ENCODE peak calls at places on chromosomes 13 and 19, in ten cellular contexts. One of them, this sample, is unnamed.
A peak's percentile ranks its signal among the peaks of the same experiment; 100 is the strongest.

GRCh38 chr13:48400820-48401219 is 12.1 kb downstream of the LPAR6 start:
- DNase-seq in prostate gland: peak; percentile 27
- DNase-seq in tibial nerve: no peak
- DNase-seq in HCT116: no peak
- DNase-seq in AG04450: no peak
- DNase-seq in BE2C: no peak
- DNase-seq in transverse colon: no peak
- DNase-seq in kidney epithelial cell: no peak
- DNase-seq in cardiac muscle cell: no peak
- DNase-seq in NT2/D1: no peak
- DNase-seq in this sample: no peak

GRCh38 chr19:39202998-39203355 is 1.1 kb downstream of the SYCN start:
- DNase-seq in prostate gland: no peak
- DNase-seq in tibial nerve: no peak
- DNase-seq in HCT116: no peak
- DNase-seq in AG04450: no peak
- DNase-seq in BE2C: no peak
- DNase-seq in transverse colon: no peak
- DNase-seq in kidney epithelial cell: no peak
- DNase-seq in cardiac muscle cell: no peak
- DNase-seq in NT2/D1: no peak
- DNase-seq in this sample: no peak

GRCh38 chr19:33231511-33231910 is 5.9 kb upstream of the SLC7A10 start:
- DNase-seq in prostate gland: no peak
- DNase-seq in tibial nerve: no peak
- DNase-seq in HCT116: no peak
- DNase-seq in AG04450: peak; percentile 4
- DNase-seq in BE2C: no peak
- DNase-seq in transverse colon: no peak
- DNase-seq in kidney epithelial cell: no peak
- DNase-seq in cardiac muscle cell: no peak
- DNase-seq in NT2/D1: no peak
- DNase-seq in this sample: no peak

GRCh38 chr13:110774051-110774450 is 60.6 kb downstream of the ING1 start:
- DNase-seq in prostate gland: no peak
- DNase-seq in tibial nerve: no peak
- DNase-seq in HCT116: no peak
- DNase-seq in AG04450: no peak
- DNase-seq in BE2C: no peak
- DNase-seq in transverse colon: no peak
- DNase-seq in kidney epithelial cell: no peak
- DNase-seq in cardiac muscle cell: no peak
- DNase-seq in NT2/D1: no peak
- DNase-seq in this sample: no peak

GRCh38 chr13:77696006-77696862 is 1.3 kb upstream of the SLAIN1 start:
- DNase-seq in prostate gland: no peak
- DNase-seq in tibial nerve: no peak
- DNase-seq in HCT116: no peak
- DNase-seq in AG04450: no peak
- DNase-seq in BE2C: no peak
- DNase-seq in transverse colon: no peak
- DNase-seq in kidney epithelial cell: no peak
- DNase-seq in cardiac muscle cell: peak; percentile 15
- DNase-seq in NT2/D1: no peak
- DNase-seq in this sample: no peak

GRCh38 chr13:107835339-107836018 is 379.9 kb downstream of the LIG4 start:
- DNase-seq in prostate gland: no peak
- DNase-seq in tibial nerve: no peak
- DNase-seq in HCT116: no peak
- DNase-seq in AG04450: peak; percentile 63
- DNase-seq in BE2C: no peak
- DNase-seq in transverse colon: no peak
- DNase-seq in kidney epithelial cell: peak; percentile 85
- DNase-seq in cardiac muscle cell: no peak
- DNase-seq in NT2/D1: no peak
- DNase-seq in this sample: no peak

GRCh38 chr13:71866173-71867091 is 572 bp downstream of the DACH1 start:
- DNase-seq in prostate gland: peak; percentile 27
- DNase-seq in tibial nerve: no peak
- DNase-seq in HCT116: no peak
- DNase-seq in AG04450: no peak
- DNase-seq in BE2C: peak; percentile 60
- DNase-seq in transverse colon: peak; percentile 24
- DNase-seq in kidney epithelial cell: no peak
- DNase-seq in cardiac muscle cell: peak; percentile 72
- DNase-seq in NT2/D1: no peak
- DNase-seq in this sample: no peak

GRCh38 chr13:32031025-32031814 is at the start of gene FRY:
- DNase-seq in prostate gland: peak; percentile 56
- DNase-seq in tibial nerve: peak; percentile 27
- DNase-seq in HCT116: peak; percentile 15
- DNase-seq in AG04450: no peak
- DNase-seq in BE2C: peak; percentile 80
- DNase-seq in transverse colon: peak; percentile 56
- DNase-seq in kidney epithelial cell: no peak
- DNase-seq in cardiac muscle cell: peak; percentile 78
- DNase-seq in NT2/D1: peak; percentile 63
- DNase-seq in this sample: peak; percentile 69

GRCh38 chr19:46745521-46746280 is at the start of gene FKRP:
- DNase-seq in prostate gland: no peak
- DNase-seq in tibial nerve: no peak
- DNase-seq in HCT116: no peak
- DNase-seq in AG04450: no peak
- DNase-seq in BE2C: no peak
- DNase-seq in transverse colon: no peak
- DNase-seq in kidney epithelial cell: no peak
- DNase-seq in cardiac muscle cell: peak; percentile 63
- DNase-seq in NT2/D1: no peak
- DNase-seq in this sample: no peak

GRCh38 chr19:46745030-46745429 is 827 bp upstream of the FKRP start:
- DNase-seq in prostate gland: no peak
- DNase-seq in tibial nerve: no peak
- DNase-seq in HCT116: no peak
- DNase-seq in AG04450: no peak
- DNase-seq in BE2C: no peak
- DNase-seq in transverse colon: no peak
- DNase-seq in kidney epithelial cell: no peak
- DNase-seq in cardiac muscle cell: no peak
- DNase-seq in NT2/D1: no peak
- DNase-seq in this sample: no peak

GRCh38 chr19:46746281-46746965 is at the start of gene STRN4:
- DNase-seq in prostate gland: no peak
- DNase-seq in tibial nerve: no peak
- DNase-seq in HCT116: no peak
- DNase-seq in AG04450: no peak
- DNase-seq in BE2C: peak; percentile 71
- DNase-seq in transverse colon: peak; percentile 57
- DNase-seq in kidney epithelial cell: no peak
- DNase-seq in cardiac muscle cell: peak; percentile 75
- DNase-seq in NT2/D1: no peak
- DNase-seq in this sample: no peak

GRCh38 chr19:46741447-46741846 is 4.4 kb upstream of the FKRP start:
- DNase-seq in prostate gland: no peak
- DNase-seq in tibial nerve: no peak
- DNase-seq in HCT116: no peak
- DNase-seq in AG04450: no peak
- DNase-seq in BE2C: no peak
- DNase-seq in transverse colon: no peak
- DNase-seq in kidney epithelial cell: no peak
- DNase-seq in cardiac muscle cell: no peak
- DNase-seq in NT2/D1: no peak
- DNase-seq in this sample: no peak

DNA sequence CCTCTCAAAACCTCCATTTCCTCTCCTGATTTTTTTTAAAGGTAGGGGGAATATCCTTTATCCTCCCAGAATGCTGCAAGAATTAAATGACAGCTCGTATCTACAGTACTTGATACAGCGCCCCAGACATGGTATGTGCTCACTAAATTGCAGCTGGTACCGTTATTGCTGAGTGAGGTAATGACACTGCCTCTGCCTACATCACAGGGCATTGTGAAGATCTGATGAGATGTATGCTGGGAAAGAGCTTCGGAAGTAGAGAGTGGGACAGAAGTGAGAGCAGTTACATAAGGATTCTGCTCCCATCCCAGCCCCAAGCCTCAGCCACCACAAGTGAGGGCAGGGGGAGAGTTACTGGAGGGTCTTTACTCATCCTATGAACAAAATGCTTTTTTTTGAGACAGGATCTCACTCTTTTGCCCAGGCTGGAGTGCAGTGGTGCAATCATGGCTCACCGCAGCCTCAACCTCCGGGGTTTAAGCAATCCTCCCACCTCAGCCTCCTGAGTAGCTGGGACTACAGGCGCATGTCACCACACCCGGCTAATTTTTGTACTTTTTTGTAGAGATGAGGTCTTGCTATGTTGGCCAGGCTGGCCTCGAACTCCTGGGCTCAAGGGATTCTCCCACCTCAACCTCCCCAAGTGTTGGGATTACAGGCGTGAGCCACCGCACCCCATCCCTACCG is 1.7 kb upstream of the FKRP start:
- DNase-seq in prostate gland: no peak
- DNase-seq in tibial nerve: no peak
- DNase-seq in HCT116: no peak
- DNase-seq in AG04450: no peak
- DNase-seq in BE2C: no peak
- DNase-seq in transverse colon: no peak
- DNase-seq in kidney epithelial cell: no peak
- DNase-seq in cardiac muscle cell: no peak
- DNase-seq in NT2/D1: no peak
- DNase-seq in this sample: no peak
- H3K4me3 ChIP-seq in prostate gland: no peak overlapping the region
- H3K4me3 ChIP-seq in tibial nerve: peak overlapping the region; percentile 95
- H3K4me3 ChIP-seq in HCT116: peak overlapping the region; percentile 99
- H3K4me3 ChIP-seq in AG04450: peak overlapping the region; percentile 89
- H3K4me3 ChIP-seq in BE2C: peak overlapping the region; percentile 96
- H3K4me3 ChIP-seq in transverse colon: no peak overlapping the region
- H3K4me3 ChIP-seq in kidney epithelial cell: no peak overlapping the region
- H3K4me3 ChIP-seq in cardiac muscle cell: no peak overlapping the region
- H3K4me3 ChIP-seq in NT2/D1: peak overlapping the region; percentile 9
- H3K4me3 ChIP-seq in this sample: no peak overlapping the region

GRCh38 chr13:99311137-99311536 is 3.9 kb upstream of the GPR183 start:
- DNase-seq in prostate gland: no peak
- DNase-seq in tibial nerve: no peak
- DNase-seq in HCT116: no peak
- DNase-seq in AG04450: no peak
- DNase-seq in BE2C: no peak
- DNase-seq in transverse colon: no peak
- DNase-seq in kidney epithelial cell: no peak
- DNase-seq in cardiac muscle cell: no peak
- DNase-seq in NT2/D1: no peak
- DNase-seq in this sample: no peak

GRCh38 chr13:99307648-99308339 is 595 bp upstream of the GPR183 start:
- DNase-seq in prostate gland: no peak
- DNase-seq in tibial nerve: no peak
- DNase-seq in HCT116: no peak
- DNase-seq in AG04450: no peak
- DNase-seq in BE2C: no peak
- DNase-seq in transverse colon: peak; percentile 41
- DNase-seq in kidney epithelial cell: peak; percentile 74
- DNase-seq in cardiac muscle cell: peak; percentile 82
- DNase-seq in NT2/D1: peak; percentile 30
- DNase-seq in this sample: no peak

GRCh38 chr13:99307247-99307646 is at the start of gene GPR183:
- DNase-seq in prostate gland: no peak
- DNase-seq in tibial nerve: no peak
- DNase-seq in HCT116: no peak
- DNase-seq in AG04450: no peak
- DNase-seq in BE2C: no peak
- DNase-seq in transverse colon: no peak
- DNase-seq in kidney epithelial cell: no peak
- DNase-seq in cardiac muscle cell: peak; percentile 82
- DNase-seq in NT2/D1: no peak
- DNase-seq in this sample: no peak

GRCh38 chr13:99310382-99311031 is 3.3 kb upstream of the GPR183 start:
- DNase-seq in prostate gland: no peak
- DNase-seq in tibial nerve: no peak
- DNase-seq in HCT116: no peak
- DNase-seq in AG04450: peak; percentile 74
- DNase-seq in BE2C: no peak
- DNase-seq in transverse colon: no peak
- DNase-seq in kidney epithelial cell: no peak
- DNase-seq in cardiac muscle cell: no peak
- DNase-seq in NT2/D1: no peak
- DNase-seq in this sample: no peak

GRCh38 chr13:99308481-99309087 is 1.4 kb upstream of the GPR183 start:
- DNase-seq in prostate gland: no peak
- DNase-seq in tibial nerve: no peak
- DNase-seq in HCT116: no peak
- DNase-seq in AG04450: no peak
- DNase-seq in BE2C: no peak
- DNase-seq in transverse colon: no peak
- DNase-seq in kidney epithelial cell: no peak
- DNase-seq in cardiac muscle cell: no peak
- DNase-seq in NT2/D1: no peak
- DNase-seq in this sample: no peak
- H3K4me3 ChIP-seq in prostate gland: no peak overlapping the region
- H3K4me3 ChIP-seq in tibial nerve: no peak overlapping the region
- H3K4me3 ChIP-seq in HCT116: no peak overlapping the region
- H3K4me3 ChIP-seq in AG04450: no peak overlapping the region
- H3K4me3 ChIP-seq in BE2C: no peak overlapping the region
- H3K4me3 ChIP-seq in transverse colon: no peak overlapping the region
- H3K4me3 ChIP-seq in kidney epithelial cell: no peak overlapping the region
- H3K4me3 ChIP-seq in cardiac muscle cell: no peak overlapping the region
- H3K4me3 ChIP-seq in NT2/D1: no peak overlapping the region
- H3K4me3 ChIP-seq in this sample: no peak overlapping the region

GRCh38 chr19:52140077-52140710 is 456 bp upstream of the ZNF616 start:
- DNase-seq in prostate gland: peak; percentile 20
- DNase-seq in tibial nerve: peak; percentile 7
- DNase-seq in HCT116: no peak
- DNase-seq in AG04450: no peak
- DNase-seq in BE2C: no peak
- DNase-seq in transverse colon: no peak
- DNase-seq in kidney epithelial cell: no peak
- DNase-seq in cardiac muscle cell: no peak
- DNase-seq in NT2/D1: no peak
- DNase-seq in this sample: no peak
- H3K4me3 ChIP-seq in prostate gland: peak overlapping the region; percentile 62
- H3K4me3 ChIP-seq in tibial nerve: peak overlapping the region; percentile 8
- H3K4me3 ChIP-seq in HCT116: peak overlapping the region; percentile 81
- H3K4me3 ChIP-seq in AG04450: peak overlapping the region; percentile 40
- H3K4me3 ChIP-seq in BE2C: peak overlapping the region; percentile 47
- H3K4me3 ChIP-seq in transverse colon: no peak overlapping the region
- H3K4me3 ChIP-seq in kidney epithelial cell: peak overlapping the region; percentile 21
- H3K4me3 ChIP-seq in cardiac muscle cell: peak overlapping the region; percentile 10
- H3K4me3 ChIP-seq in NT2/D1: no peak overlapping the region
- H3K4me3 ChIP-seq in this sample: peak overlapping the region; percentile 75

GRCh38 chr19:5230730-5231555 is 109.7 kb downstream of the PTPRS start:
- DNase-seq in prostate gland: no peak
- DNase-seq in tibial nerve: no peak
- DNase-seq in HCT116: no peak
- DNase-seq in AG04450: no peak
- DNase-seq in BE2C: no peak
- DNase-seq in transverse colon: no peak
- DNase-seq in kidney epithelial cell: no peak
- DNase-seq in cardiac muscle cell: no peak
- DNase-seq in NT2/D1: no peak
- DNase-seq in this sample: no peak

GRCh38 chr19:5228932-5229777 is 111.5 kb downstream of the PTPRS start:
- DNase-seq in prostate gland: peak; percentile 20
- DNase-seq in tibial nerve: no peak
- DNase-seq in HCT116: no peak
- DNase-seq in AG04450: no peak
- DNase-seq in BE2C: peak; percentile 31
- DNase-seq in transverse colon: no peak
- DNase-seq in kidney epithelial cell: no peak
- DNase-seq in cardiac muscle cell: no peak
- DNase-seq in NT2/D1: no peak
- DNase-seq in this sample: no peak

GRCh38 chr19:5231857-5232503 is 108.6 kb downstream of the PTPRS start:
- DNase-seq in prostate gland: no peak
- DNase-seq in tibial nerve: no peak
- DNase-seq in HCT116: no peak
- DNase-seq in AG04450: no peak
- DNase-seq in BE2C: no peak
- DNase-seq in transverse colon: no peak
- DNase-seq in kidney epithelial cell: no peak
- DNase-seq in cardiac muscle cell: no peak
- DNase-seq in NT2/D1: no peak
- DNase-seq in this sample: no peak

GRCh38 chr19:5228490-5228889 is 112.1 kb downstream of the PTPRS start:
- DNase-seq in prostate gland: no peak
- DNase-seq in tibial nerve: no peak
- DNase-seq in HCT116: no peak
- DNase-seq in AG04450: no peak
- DNase-seq in BE2C: no peak
- DNase-seq in transverse colon: no peak
- DNase-seq in kidney epithelial cell: no peak
- DNase-seq in cardiac muscle cell: no peak
- DNase-seq in NT2/D1: no peak
- DNase-seq in this sample: no peak

DNA sequence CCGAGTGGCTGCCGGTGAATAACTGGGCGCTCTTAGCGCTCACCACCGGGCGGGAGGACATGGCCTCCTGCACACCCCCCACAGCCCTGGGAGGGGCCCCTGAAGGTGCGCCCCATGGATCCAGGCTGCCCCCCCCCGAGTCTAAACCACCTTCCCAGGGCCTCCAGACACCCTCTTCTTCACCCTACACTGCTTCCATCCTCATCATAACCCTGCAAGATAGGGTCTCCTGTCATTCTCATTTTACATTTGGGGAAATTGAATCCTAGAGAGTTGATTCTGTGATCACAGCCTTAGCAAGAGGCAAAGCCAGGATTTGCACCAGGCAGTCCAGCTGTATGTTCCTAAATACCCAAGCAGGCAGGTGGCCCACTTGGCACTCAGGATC is 110.8 kb downstream of the PTPRS start:
- DNase-seq in prostate gland: no peak
- DNase-seq in tibial nerve: no peak
- DNase-seq in HCT116: no peak
- DNase-seq in AG04450: no peak
- DNase-seq in BE2C: no peak
- DNase-seq in transverse colon: no peak
- DNase-seq in kidney epithelial cell: no peak
- DNase-seq in cardiac muscle cell: no peak
- DNase-seq in NT2/D1: no peak
- DNase-seq in this sample: no peak
- H3K4me3 ChIP-seq in prostate gland: no peak overlapping the region
- H3K4me3 ChIP-seq in tibial nerve: no peak overlapping the region
- H3K4me3 ChIP-seq in HCT116: peak overlapping the region; percentile 49
- H3K4me3 ChIP-seq in AG04450: no peak overlapping the region
- H3K4me3 ChIP-seq in BE2C: no peak overlapping the region
- H3K4me3 ChIP-seq in transverse colon: no peak overlapping the region
- H3K4me3 ChIP-seq in kidney epithelial cell: no peak overlapping the region
- H3K4me3 ChIP-seq in cardiac muscle cell: no peak overlapping the region
- H3K4me3 ChIP-seq in NT2/D1: no peak overlapping the region
- H3K4me3 ChIP-seq in this sample: no peak overlapping the region